ENCODE peak calls at places on chromosomes 1 and 21, in eight cellular contexts. C is A549, R is A673, M is HCT116, B is AG10803, I is Calu3, H is BJ, U is psoas muscle. A is an unnamed sample.

GRCh38 chr1:69693921-69694320 is 126.2 kb downstream of the LRRC7 start:
- DNase-seq in B (no peak), M (no peak), R (no peak), I (no peak), U (no peak), C (no peak), H (no peak), A (no peak)

GRCh38 chr1:156945881-156946661 is 25.6 kb downstream of the LRRC71 start:
- DNase-seq in H (no peak), I (no peak), M (peak), B (no peak), C (no peak), R (no peak), U (no peak), A (no peak)

GRCh38 chr1:54679055-54679643 is 36.5 kb upstream of the TTC4 start:
- DNase-seq in U (no peak), I (no peak), C (no peak), B (no peak), M (no peak), H (no peak), R (no peak), A (no peak)

GRCh38 chr1:223716302-223716862 is 4.0 kb downstream of the CAPN2 start:
- DNase-seq in C (no peak), I (no peak), U (no peak), H (no peak), B (peak), R (no peak), M (no peak), A (peak)

GRCh38 chr1:3066250-3066711 is 2.7 kb upstream of the PRDM16 start:
- DNase-seq in C (peak), I (no peak), R (no peak), M (no peak), B (peak), U (no peak), H (no peak), A (peak)

GRCh38 chr1:92543131-92544055 is 56.7 kb upstream of the GFI1 start:
- DNase-seq in R (no peak), H (no peak), U (no peak), I (no peak), M (no peak), B (no peak), C (no peak), A (no peak)

GRCh38 chr1:244180256-244180655 is 129.2 kb downstream of the ZBTB18 start:
- DNase-seq in H (no peak), I (no peak), U (no peak), R (no peak), B (no peak), C (no peak), M (no peak), A (no peak)

GRCh38 chr1:7070389-7071029 is 285.3 kb downstream of the CAMTA1 start:
- DNase-seq in U (peak), B (peak), H (no peak), R (peak), C (peak), I (peak), M (peak), A (peak)

GRCh38 chr1:183043872-183044859 is 20.9 kb downstream of the LAMC1 start:
- DNase-seq in U (no peak), C (peak), B (peak), I (no peak), M (no peak), R (no peak), H (peak), A (no peak)

GRCh38 chr1:223844962-223845809 is 561 bp downstream of the TP53BP2 start:
- DNase-seq in B (peak), H (no peak), M (no peak), C (peak), I (peak), R (peak), U (peak), A (peak)

GRCh38 chr1:36359911-36360310 is 25.8 kb downstream of the STK40 start:
- DNase-seq in R (no peak), I (peak), U (no peak), C (no peak), B (no peak), M (no peak), H (no peak), A (no peak)

GRCh38 chr1:16276302-16277020 is 39.5 kb upstream of the CPLANE2 start:
- DNase-seq in I (no peak), C (no peak), B (no peak), R (no peak), M (no peak), U (no peak), H (no peak), A (no peak)

GRCh38 chr1:64915381-64916274 is 50.7 kb downstream of the JAK1 start:
- DNase-seq in U (no peak), C (peak), M (no peak), H (peak), R (no peak), B (peak), I (peak), A (peak)

GRCh38 chr1:1857096-1857703 is 33.7 kb downstream of the GNB1 start:
- DNase-seq in I (no peak), H (no peak), M (no peak), B (no peak), U (no peak), R (no peak), C (no peak), A (no peak)

GRCh38 chr1:11151854-11152612 is 37.1 kb upstream of the ANGPTL7 start:
- DNase-seq in U (no peak), I (no peak), C (no peak), B (no peak), R (no peak), H (no peak), M (no peak), A (no peak)

GRCh38 chr1:40784141-40784770 is 669 bp downstream of the KCNQ4 start:
- DNase-seq in I (no peak), C (no peak), B (no peak), M (no peak), H (no peak), U (no peak), R (no peak), A (peak)

GRCh38 chr1:100383743-100384405 is 31.6 kb downstream of the CDC14A start:
- DNase-seq in I (no peak), B (no peak), H (no peak), U (no peak), R (no peak), M (no peak), C (no peak), A (no peak)

GRCh38 chr1:213647864-213648650 is 339.7 kb upstream of the PROX1 start:
- DNase-seq in U (no peak), B (no peak), H (no peak), C (no peak), I (no peak), M (no peak), R (no peak), A (no peak)
- TF ChIP-seq CTCF in U (no peak), B (no peak), H (no peak), C (no peak), I (no peak), M (no peak), R (no peak), A (no peak)

GRCh38 chr1:24991242-24992037 is 61.4 kb upstream of the RUNX3 start:
- DNase-seq in U (no peak), R (no peak), I (no peak), M (no peak), C (no peak), B (no peak), H (no peak), A (no peak)
- TF ChIP-seq CTCF in U (no peak), R (peak), I (no peak), M (no peak), C (no peak), B (no peak), H (no peak), A (no peak)

GRCh38 chr21:16002872-16003466 is 273.2 kb downstream of the USP25 start:
- DNase-seq in M (no peak), C (peak), R (peak), H (no peak), B (peak), U (no peak), I (no peak), A (no peak)
- TF ChIP-seq CTCF in M (peak), C (peak), R (peak), H (peak), B (peak), U (peak), I (no peak), A (peak)

GRCh38 chr1:247290576-247290975 is 34.7 kb downstream of the VN1R5 start:
- DNase-seq in B (no peak), H (no peak), C (no peak), M (no peak), I (no peak), U (no peak), R (no peak), A (no peak)

GRCh38 chr1:247286134-247286670 is 30.3 kb downstream of the VN1R5 start:
- DNase-seq in M (no peak), R (no peak), H (no peak), U (no peak), I (no peak), C (no peak), B (no peak), A (no peak)

GRCh38 chr1:247291161-247291560 is 35.3 kb downstream of the VN1R5 start:
- DNase-seq in I (no peak), B (no peak), M (no peak), C (no peak), R (no peak), H (no peak), U (no peak), A (no peak)

GRCh38 chr1:247288341-247288740 is 32.5 kb downstream of the VN1R5 start:
- DNase-seq in R (no peak), B (no peak), I (no peak), C (no peak), M (no peak), U (no peak), H (no peak), A (no peak)

DNA sequence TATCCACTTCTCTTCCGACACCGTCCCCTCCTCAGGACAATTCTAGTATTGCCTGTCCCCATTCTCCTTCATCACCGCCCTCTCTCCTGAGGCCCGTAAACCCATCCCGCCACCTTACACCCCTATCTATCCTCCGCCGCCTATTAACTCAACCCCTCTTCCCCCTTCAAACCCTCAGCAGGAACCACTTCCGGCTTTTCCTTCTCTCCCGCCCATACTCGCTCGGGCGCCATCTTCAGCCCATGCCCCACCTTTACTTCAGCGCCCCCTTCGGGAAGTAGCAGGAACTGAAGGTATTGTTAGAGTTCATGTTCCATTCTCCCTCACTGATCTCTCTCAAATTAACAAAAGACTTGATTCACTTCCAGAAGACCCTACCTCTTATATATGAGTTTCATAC is 31.6 kb downstream of the VN1R5 start:
- DNase-seq in H (no peak), U (no peak), C (no peak), I (no peak), R (no peak), B (no peak), M (no peak), A (no peak)
- TF ChIP-seq CTCF in H (no peak), U (no peak), C (no peak), I (no peak), R (peak), B (no peak), M (peak), A (no peak)

GRCh38 chr1:59703918-59704378 is 110.8 kb upstream of the HOOK1 start:
- DNase-seq in H (no peak), M (no peak), U (no peak), B (no peak), C (no peak), I (no peak), R (no peak), A (no peak)

GRCh38 chr1:59707216-59707615 is 107.5 kb upstream of the HOOK1 start:
- DNase-seq in B (peak), C (peak), H (peak), M (peak), I (no peak), R (peak), U (peak), A (peak)

GRCh38 chr1:59705849-59706599 is 108.7 kb upstream of the HOOK1 start:
- DNase-seq in C (no peak), B (peak), M (no peak), H (no peak), U (peak), R (peak), I (no peak), A (peak)

GRCh38 chr1:59703226-59703917 is 111.4 kb upstream of the HOOK1 start:
- DNase-seq in I (no peak), H (peak), B (peak), C (no peak), M (no peak), R (no peak), U (no peak), A (no peak)

GRCh38 chr1:59704721-59705120 is 110.0 kb upstream of the HOOK1 start:
- DNase-seq in I (no peak), H (no peak), U (no peak), M (no peak), B (no peak), C (no peak), R (no peak), A (no peak)
- TF ChIP-seq CTCF in I (no peak), H (no peak), U (no peak), M (no peak), B (no peak), C (no peak), R (no peak), A (no peak)